ENCODE peak calls at places on chromosomes 12 and 14, in eight cellular contexts. One of them, this sample, is unnamed.

GRCh38 chr12:109670647-109671046 is 43.0 kb upstream of the FAM222A start:
- DNase-seq in cardiac fibroblast: no peak
- DNase-seq in heart right ventricle: no peak
- DNase-seq in brain microvascular endothelial cell: no peak
- DNase-seq in GM12878: no peak
- DNase-seq in tibial artery: no peak
- DNase-seq in body of pancreas: no peak
- DNase-seq in AG04449: no peak
- DNase-seq in this sample: no peak

GRCh38 chr14:48857366-48857765 is 728.8 kb downstream of the RPS29 start:
- DNase-seq in cardiac fibroblast: no peak
- DNase-seq in body of pancreas: no peak
- DNase-seq in AG04449: no peak
- DNase-seq in heart right ventricle: no peak
- DNase-seq in brain microvascular endothelial cell: no peak
- DNase-seq in tibial artery: no peak
- DNase-seq in GM12878: no peak
- DNase-seq in this sample: no peak

GRCh38 chr12:82781288-82782078 is 94.8 kb downstream of the TMTC2 start:
- DNase-seq in tibial artery: no peak
- DNase-seq in cardiac fibroblast: peak
- DNase-seq in AG04449: no peak
- DNase-seq in GM12878: no peak
- DNase-seq in heart right ventricle: no peak
- DNase-seq in body of pancreas: no peak
- DNase-seq in brain microvascular endothelial cell: no peak
- DNase-seq in this sample: no peak

GRCh38 chr12:96263449-96263902 is 69.3 kb downstream of the ELK3 start:
- DNase-seq in heart right ventricle: peak
- DNase-seq in cardiac fibroblast: peak
- DNase-seq in tibial artery: no peak
- DNase-seq in GM12878: no peak
- DNase-seq in AG04449: no peak
- DNase-seq in brain microvascular endothelial cell: no peak
- DNase-seq in body of pancreas: peak
- DNase-seq in this sample: no peak

GRCh38 chr12:125882141-125882540 is 816.9 kb downstream of the AACS start:
- DNase-seq in tibial artery: no peak
- DNase-seq in AG04449: no peak
- DNase-seq in cardiac fibroblast: no peak
- DNase-seq in body of pancreas: no peak
- DNase-seq in heart right ventricle: no peak
- DNase-seq in brain microvascular endothelial cell: no peak
- DNase-seq in GM12878: no peak
- DNase-seq in this sample: no peak

GRCh38 chr12:47441490-47441889 is 264.3 kb downstream of the RPAP3 start:
- DNase-seq in AG04449: no peak
- DNase-seq in tibial artery: no peak
- DNase-seq in brain microvascular endothelial cell: no peak
- DNase-seq in body of pancreas: no peak
- DNase-seq in cardiac fibroblast: no peak
- DNase-seq in GM12878: no peak
- DNase-seq in heart right ventricle: no peak
- DNase-seq in this sample: no peak

GRCh38 chr12:90404071-90404470 is 550.9 kb downstream of the CCER1 start:
- DNase-seq in heart right ventricle: no peak
- DNase-seq in brain microvascular endothelial cell: no peak
- DNase-seq in AG04449: no peak
- DNase-seq in GM12878: no peak
- DNase-seq in tibial artery: no peak
- DNase-seq in cardiac fibroblast: no peak
- DNase-seq in body of pancreas: no peak
- DNase-seq in this sample: no peak

GRCh38 chr12:131912526-131913274 is 16.4 kb upstream of the PUS1 start:
- DNase-seq in brain microvascular endothelial cell: peak
- DNase-seq in tibial artery: peak
- DNase-seq in heart right ventricle: peak
- DNase-seq in AG04449: peak
- DNase-seq in cardiac fibroblast: peak
- DNase-seq in GM12878: no peak
- DNase-seq in body of pancreas: peak
- DNase-seq in this sample: peak

GRCh38 chr14:80059041-80059440 is 152.3 kb downstream of the DIO2 start:
- DNase-seq in body of pancreas: no peak
- DNase-seq in GM12878: no peak
- DNase-seq in AG04449: no peak
- DNase-seq in cardiac fibroblast: peak
- DNase-seq in brain microvascular endothelial cell: no peak
- DNase-seq in heart right ventricle: no peak
- DNase-seq in tibial artery: no peak
- DNase-seq in this sample: no peak

GRCh38 chr14:103186241-103186835 is 63.1 kb downstream of the TNFAIP2 start:
- DNase-seq in cardiac fibroblast: no peak
- DNase-seq in body of pancreas: no peak
- DNase-seq in AG04449: no peak
- DNase-seq in GM12878: no peak
- DNase-seq in tibial artery: no peak
- DNase-seq in heart right ventricle: no peak
- DNase-seq in brain microvascular endothelial cell: no peak
- DNase-seq in this sample: no peak

GRCh38 chr12:49939707-49940106 is 10.8 kb upstream of the AQP2 start:
- DNase-seq in heart right ventricle: no peak
- DNase-seq in body of pancreas: no peak
- DNase-seq in tibial artery: no peak
- DNase-seq in GM12878: no peak
- DNase-seq in AG04449: no peak
- DNase-seq in brain microvascular endothelial cell: no peak
- DNase-seq in cardiac fibroblast: no peak
- DNase-seq in this sample: no peak

GRCh38 chr12:21545557-21545956 is 19.5 kb downstream of the SPX start:
- DNase-seq in tibial artery: no peak
- DNase-seq in body of pancreas: no peak
- DNase-seq in heart right ventricle: no peak
- DNase-seq in AG04449: no peak
- DNase-seq in brain microvascular endothelial cell: no peak
- DNase-seq in cardiac fibroblast: no peak
- DNase-seq in GM12878: no peak
- DNase-seq in this sample: no peak

GRCh38 chr12:56261503-56262230 is 3.5 kb upstream of the ANKRD52 start:
- DNase-seq in tibial artery: no peak
- DNase-seq in body of pancreas: no peak
- DNase-seq in GM12878: no peak
- DNase-seq in brain microvascular endothelial cell: peak
- DNase-seq in cardiac fibroblast: peak
- DNase-seq in AG04449: peak
- DNase-seq in heart right ventricle: no peak
- DNase-seq in this sample: peak

GRCh38 chr12:97556201-97556824 is 93.7 kb downstream of the RMST start:
- DNase-seq in tibial artery: no peak
- DNase-seq in heart right ventricle: peak
- DNase-seq in brain microvascular endothelial cell: no peak
- DNase-seq in cardiac fibroblast: peak
- DNase-seq in AG04449: no peak
- DNase-seq in GM12878: no peak
- DNase-seq in body of pancreas: no peak
- DNase-seq in this sample: no peak

GRCh38 chr12:47026291-47026690 is 53.1 kb upstream of the PCED1B start:
- DNase-seq in heart right ventricle: no peak
- DNase-seq in AG04449: no peak
- DNase-seq in cardiac fibroblast: no peak
- DNase-seq in brain microvascular endothelial cell: no peak
- DNase-seq in tibial artery: no peak
- DNase-seq in GM12878: no peak
- DNase-seq in body of pancreas: no peak
- DNase-seq in this sample: no peak

GRCh38 chr12:11849752-11850504 is 200.5 kb downstream of the ETV6 start:
- DNase-seq in heart right ventricle: no peak
- DNase-seq in tibial artery: no peak
- DNase-seq in GM12878: no peak
- DNase-seq in AG04449: no peak
- DNase-seq in cardiac fibroblast: no peak
- DNase-seq in brain microvascular endothelial cell: no peak
- DNase-seq in body of pancreas: no peak
- DNase-seq in this sample: no peak

GRCh38 chr12:94740601-94741362 is 90.4 kb upstream of the TMCC3 start:
- DNase-seq in AG04449: no peak
- DNase-seq in body of pancreas: no peak
- DNase-seq in GM12878: no peak
- DNase-seq in tibial artery: no peak
- DNase-seq in heart right ventricle: no peak
- DNase-seq in brain microvascular endothelial cell: no peak
- DNase-seq in cardiac fibroblast: no peak
- DNase-seq in this sample: no peak

GRCh38 chr12:90167501-90167900 is 458.9 kb upstream of the ATP2B1 start:
- DNase-seq in AG04449: no peak
- DNase-seq in body of pancreas: no peak
- DNase-seq in GM12878: no peak
- DNase-seq in cardiac fibroblast: no peak
- DNase-seq in heart right ventricle: no peak
- DNase-seq in tibial artery: no peak
- DNase-seq in brain microvascular endothelial cell: no peak
- DNase-seq in this sample: no peak

GRCh38 chr12:105721915-105722314 is 391.4 kb downstream of the C12orf75 start:
- DNase-seq in cardiac fibroblast: no peak
- DNase-seq in body of pancreas: no peak
- DNase-seq in AG04449: no peak
- DNase-seq in tibial artery: no peak
- DNase-seq in brain microvascular endothelial cell: no peak
- DNase-seq in heart right ventricle: no peak
- DNase-seq in GM12878: no peak
- DNase-seq in this sample: no peak

GRCh38 chr14:24298892-24299254 is 707 bp downstream of the DHRS1 start:
- DNase-seq in cardiac fibroblast: peak
- DNase-seq in heart right ventricle: no peak
- DNase-seq in AG04449: peak
- DNase-seq in tibial artery: no peak
- DNase-seq in GM12878: no peak
- DNase-seq in brain microvascular endothelial cell: peak
- DNase-seq in body of pancreas: no peak
- DNase-seq in this sample: no peak

DNA sequence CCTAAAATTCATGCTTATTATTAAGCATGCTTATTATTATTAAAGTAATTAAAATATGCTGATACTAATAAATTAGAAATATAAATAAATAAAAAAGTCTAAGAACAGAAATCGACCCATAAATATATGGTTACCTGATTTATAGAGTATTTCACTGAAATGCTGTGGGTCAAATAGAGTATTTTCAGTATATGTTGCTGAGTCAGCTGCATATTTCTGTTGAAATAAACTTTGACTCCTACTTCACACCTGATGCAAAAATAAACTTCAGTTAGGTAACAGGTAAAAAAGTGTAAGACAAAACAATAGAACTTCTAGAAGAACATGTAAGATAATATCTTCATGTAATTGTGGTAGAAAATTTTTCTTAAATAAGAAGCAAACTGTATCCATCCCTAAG is 967.9 kb downstream of the TRHDE start:
- DNase-seq in body of pancreas: no peak
- DNase-seq in brain microvascular endothelial cell: no peak
- DNase-seq in GM12878: no peak
- DNase-seq in cardiac fibroblast: no peak
- DNase-seq in AG04449: no peak
- DNase-seq in heart right ventricle: no peak
- DNase-seq in tibial artery: no peak
- DNase-seq in this sample: no peak
- H3K4me3 ChIP-seq in body of pancreas: no peak
- H3K4me3 ChIP-seq in brain microvascular endothelial cell: no peak
- H3K4me3 ChIP-seq in GM12878: no peak
- H3K4me3 ChIP-seq in cardiac fibroblast: no peak
- H3K4me3 ChIP-seq in AG04449: no peak
- H3K4me3 ChIP-seq in heart right ventricle: no peak
- H3K4me3 ChIP-seq in tibial artery: no peak
- H3K4me3 ChIP-seq in this sample: no peak

DNA sequence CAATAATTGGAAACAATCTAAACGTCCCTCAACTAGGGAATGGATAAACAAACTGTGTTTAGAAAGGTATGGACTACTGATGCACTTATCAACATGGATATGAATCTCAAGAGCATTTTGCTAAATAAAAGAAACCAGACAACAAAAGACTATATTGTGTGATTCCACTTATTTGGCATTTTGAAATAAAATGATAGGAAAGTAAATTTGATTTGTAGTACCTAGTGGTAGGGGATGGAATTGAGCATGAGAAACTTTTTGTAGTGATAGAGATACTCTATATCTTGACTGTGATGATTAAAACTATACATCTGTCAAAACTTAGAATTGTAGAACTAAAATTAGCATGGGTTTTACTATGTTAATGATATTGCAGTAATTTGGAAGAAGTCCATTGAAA is 87.1 kb downstream of the ARID2 start:
- DNase-seq in body of pancreas: no peak
- DNase-seq in AG04449: no peak
- DNase-seq in brain microvascular endothelial cell: no peak
- DNase-seq in tibial artery: no peak
- DNase-seq in cardiac fibroblast: no peak
- DNase-seq in GM12878: no peak
- DNase-seq in heart right ventricle: no peak
- DNase-seq in this sample: no peak
- TF ChIP-seq CTCF in body of pancreas: no peak
- TF ChIP-seq CTCF in AG04449: no peak
- TF ChIP-seq CTCF in brain microvascular endothelial cell: no peak
- TF ChIP-seq CTCF in tibial artery: no peak
- TF ChIP-seq CTCF in cardiac fibroblast: peak
- TF ChIP-seq CTCF in GM12878: no peak
- TF ChIP-seq CTCF in heart right ventricle: no peak
- TF ChIP-seq CTCF in this sample: no peak

DNA sequence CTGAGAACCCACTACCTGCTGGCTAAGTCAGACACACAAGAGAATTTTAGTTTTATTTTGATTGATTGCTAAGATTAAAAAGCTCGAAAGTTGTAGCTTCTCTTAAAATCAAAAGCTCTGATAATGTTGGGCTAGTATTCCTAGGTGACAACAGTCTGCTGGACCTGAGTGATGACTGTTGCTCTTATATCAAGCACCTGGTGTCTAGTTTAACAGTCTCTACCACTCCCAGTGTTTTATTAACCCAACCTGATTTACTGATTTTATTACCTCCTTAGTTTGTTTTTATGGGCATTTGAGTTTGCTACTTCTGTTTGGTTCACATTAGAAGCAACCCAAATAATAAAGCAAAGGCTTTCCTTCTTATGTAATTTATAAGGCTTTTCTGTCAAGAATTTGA is 41.8 kb downstream of the ATP6V1D start:
- DNase-seq in body of pancreas: no peak
- DNase-seq in AG04449: no peak
- DNase-seq in heart right ventricle: no peak
- DNase-seq in tibial artery: no peak
- DNase-seq in GM12878: no peak
- DNase-seq in cardiac fibroblast: no peak
- DNase-seq in brain microvascular endothelial cell: no peak
- DNase-seq in this sample: no peak
- H3K4me3 ChIP-seq in body of pancreas: no peak
- H3K4me3 ChIP-seq in AG04449: no peak
- H3K4me3 ChIP-seq in heart right ventricle: no peak
- H3K4me3 ChIP-seq in tibial artery: no peak
- H3K4me3 ChIP-seq in GM12878: no peak
- H3K4me3 ChIP-seq in cardiac fibroblast: no peak
- H3K4me3 ChIP-seq in brain microvascular endothelial cell: no peak
- H3K4me3 ChIP-seq in this sample: no peak

DNA sequence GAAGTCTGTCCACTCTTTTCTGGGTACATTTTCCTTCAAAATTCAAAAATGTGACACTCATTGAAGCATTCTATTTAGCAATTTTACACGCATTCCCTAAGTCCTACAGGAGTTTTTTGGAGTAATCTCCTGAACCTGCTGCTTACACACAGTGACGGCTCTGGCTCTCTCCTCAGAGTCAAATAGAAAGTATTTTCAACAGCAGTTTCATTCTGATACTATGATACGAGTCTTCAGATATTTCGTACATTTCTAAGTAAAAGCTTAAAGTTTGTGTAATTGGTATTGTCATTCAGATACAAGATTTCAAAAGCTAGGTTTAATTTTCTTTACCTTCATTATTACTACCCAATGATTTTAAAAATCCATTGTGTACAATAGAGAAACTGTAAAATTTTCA is 36.4 kb downstream of the PIWIL1 start:
- DNase-seq in heart right ventricle: no peak
- DNase-seq in GM12878: no peak
- DNase-seq in tibial artery: no peak
- DNase-seq in AG04449: no peak
- DNase-seq in cardiac fibroblast: no peak
- DNase-seq in body of pancreas: no peak
- DNase-seq in brain microvascular endothelial cell: no peak
- DNase-seq in this sample: no peak
- TF ChIP-seq CTCF in heart right ventricle: no peak
- TF ChIP-seq CTCF in GM12878: no peak
- TF ChIP-seq CTCF in tibial artery: no peak
- TF ChIP-seq CTCF in AG04449: no peak
- TF ChIP-seq CTCF in cardiac fibroblast: no peak
- TF ChIP-seq CTCF in body of pancreas: no peak
- TF ChIP-seq CTCF in brain microvascular endothelial cell: no peak
- TF ChIP-seq CTCF in this sample: no peak